ENCODE peak calls at places on chromosomes 12 and 14, in nine cellular contexts. Z is neuronal stem cell, R is iPS DF 6.9, P is upper lobe of right lung, L is astrocyte of the spinal cord, F is A673, Y is fibroblast of pulmonary artery, K is fibroblast of the aortic adventitia, O is HL-60. S is an unnamed sample.

GRCh38 chr12:133130808-133131128 is 341 bp downstream of the ZNF10 start:
- DNase-seq in R (no peak), Y (no peak), L (no peak), P (peak; percentile 69), K (peak; percentile 20), O (no peak), Z (no peak), F (no peak), S (no peak)

GRCh38 chr14:38788060-38788459 is 315.0 kb downstream of the SEC23A start:
- DNase-seq in F (no peak), O (no peak), P (no peak), Z (no peak), R (no peak), K (no peak), L (no peak), Y (no peak), S (no peak)

GRCh38 chr12:53809005-53809404 is 57.2 kb upstream of the CISTR start:
- DNase-seq in Z (no peak), F (no peak), R (no peak), P (no peak), L (no peak), O (no peak), K (no peak), Y (no peak), S (no peak)

GRCh38 chr14:32013083-32013482 is 64.0 kb upstream of the ARHGAP5 start:
- DNase-seq in P (no peak), Y (no peak), K (no peak), L (no peak), F (peak; percentile 30), R (peak; percentile 2), Z (no peak), O (no peak), S (no peak)

GRCh38 chr12:82862069-82862841 is 175.5 kb downstream of the TMTC2 start:
- DNase-seq in K (peak; percentile 33), R (no peak), Z (no peak), F (peak; percentile 40), O (no peak), L (peak; percentile 43), P (no peak), Y (peak; percentile 28), S (no peak)

GRCh38 chr12:112303004-112303403 is 79.2 kb downstream of the HECTD4 start:
- DNase-seq in K (peak; percentile 72), Y (peak; percentile 88), F (no peak), P (no peak), Z (no peak), R (no peak), L (peak; percentile 85), O (no peak), S (no peak)

GRCh38 chr12:124408822-124409517 is 114.1 kb downstream of the RFLNA start:
- DNase-seq in Z (no peak), L (no peak), O (no peak), P (no peak), K (no peak), F (no peak), Y (no peak), R (no peak), S (no peak)

GRCh38 chr14:73208846-73209245 is 28.5 kb upstream of the PAPLN start:
- DNase-seq in O (no peak), Y (no peak), K (no peak), R (no peak), L (no peak), F (no peak), P (no peak), Z (no peak), S (no peak)

GRCh38 chr14:57382283-57382682 is 8.1 kb upstream of the NAA30 start:
- DNase-seq in Y (peak; percentile 91), Z (no peak), P (no peak), L (peak; percentile 69), R (no peak), K (peak; percentile 77), O (no peak), F (peak; percentile 43), S (no peak)

GRCh38 chr12:58530421-58531067 is 389.8 kb downstream of the LRIG3 start:
- DNase-seq in L (peak; percentile 85), K (peak; percentile 78), R (no peak), Y (peak; percentile 55), Z (no peak), P (no peak), F (no peak), O (no peak), S (no peak)

GRCh38 chr14:76394569-76394968 is 18.6 kb downstream of the ESRRB start:
- DNase-seq in F (no peak), Z (no peak), R (no peak), L (no peak), Y (no peak), O (no peak), K (no peak), P (no peak), S (no peak)

GRCh38 chr14:105409379-105409778 is 10.2 kb upstream of the MTA1 start:
- DNase-seq in F (no peak), Z (no peak), Y (no peak), R (no peak), P (no peak), L (no peak), O (no peak), K (no peak), S (no peak)

GRCh38 chr14:73755434-73756014 is 41.3 kb upstream of the PNMA1 start:
- DNase-seq in R (no peak), L (no peak), P (peak; percentile 78), F (no peak), K (no peak), Y (no peak), O (no peak), Z (no peak), S (peak; percentile 94)

GRCh38 chr14:53501361-53502320 is 348.5 kb upstream of the DDHD1 start:
- DNase-seq in Y (peak; percentile 20), L (peak; percentile 20), P (no peak), Z (no peak), R (no peak), K (peak; percentile 62), O (no peak), F (no peak), S (no peak)

GRCh38 chr12:67740706-67741105 is 92.2 kb downstream of the DYRK2 start:
- DNase-seq in L (peak; percentile 45), K (no peak), F (peak; percentile 30), Z (no peak), P (no peak), R (no peak), Y (no peak), O (no peak), S (no peak)

GRCh38 chr14:88340357-88340756 is 17.3 kb upstream of the KCNK10 start:
- DNase-seq in L (no peak), O (no peak), R (no peak), P (no peak), K (no peak), Z (no peak), F (no peak), Y (no peak), S (no peak)

GRCh38 chr12:62481843-62482540 is 15.4 kb downstream of the MON2 start:
- DNase-seq in Z (no peak), R (no peak), O (no peak), Y (no peak), P (no peak), F (no peak), K (no peak), L (no peak), S (no peak)

GRCh38 chr14:57066887-57067513 is 201.7 kb downstream of the EXOC5 start:
- DNase-seq in Y (peak; percentile 17), K (peak; percentile 2), L (peak; percentile 7), F (peak; percentile 94), Z (peak; percentile 57), O (no peak), R (peak; percentile 22), P (peak; percentile 68), S (no peak)

GRCh38 chr12:31478898-31479297 is 112.0 kb downstream of the DENND5B start:
- DNase-seq in Y (no peak), P (no peak), O (no peak), R (no peak), F (no peak), K (no peak), Z (no peak), L (no peak), S (no peak)

GRCh38 chr14:29215853-29216252 is 449.3 kb downstream of the FOXG1 start:
- DNase-seq in R (no peak), F (no peak), Z (no peak), Y (peak; percentile 64), K (peak; percentile 67), P (no peak), L (no peak), O (no peak), S (no peak)

GRCh38 chr12:111764120-111764821 is 2.5 kb upstream of the ALDH2 start:
- DNase-seq in P (no peak), R (no peak), F (no peak), K (no peak), L (no peak), Y (no peak), O (no peak), Z (no peak), S (no peak)

GRCh38 chr14:80959448-80960006 is 4.1 kb downstream of the TSHR start:
- DNase-seq in L (no peak), Z (no peak), O (no peak), P (no peak), F (no peak), R (no peak), K (no peak), Y (no peak), S (no peak)
- H3K4me3 ChIP-seq in L (no peak overlapping the region), Z (no peak overlapping the region), O (no peak overlapping the region), P (no peak overlapping the region), F (no peak overlapping the region), R (no peak overlapping the region), K (no peak overlapping the region), Y (no peak overlapping the region), S (no peak overlapping the region)

GRCh38 chr12:88998421-88998820 is 353.9 kb downstream of the DUSP6 start:
- DNase-seq in P (no peak), O (no peak), F (no peak), R (no peak), Z (no peak), Y (peak; percentile 53), K (peak; percentile 65), L (no peak), S (no peak)
- H3K4me3 ChIP-seq in P (no peak overlapping the region), O (no peak overlapping the region), F (no peak overlapping the region), R (no peak overlapping the region), Z (no peak overlapping the region), Y (no peak overlapping the region), K (no peak overlapping the region), L (no peak overlapping the region), S (no peak overlapping the region)

DNA sequence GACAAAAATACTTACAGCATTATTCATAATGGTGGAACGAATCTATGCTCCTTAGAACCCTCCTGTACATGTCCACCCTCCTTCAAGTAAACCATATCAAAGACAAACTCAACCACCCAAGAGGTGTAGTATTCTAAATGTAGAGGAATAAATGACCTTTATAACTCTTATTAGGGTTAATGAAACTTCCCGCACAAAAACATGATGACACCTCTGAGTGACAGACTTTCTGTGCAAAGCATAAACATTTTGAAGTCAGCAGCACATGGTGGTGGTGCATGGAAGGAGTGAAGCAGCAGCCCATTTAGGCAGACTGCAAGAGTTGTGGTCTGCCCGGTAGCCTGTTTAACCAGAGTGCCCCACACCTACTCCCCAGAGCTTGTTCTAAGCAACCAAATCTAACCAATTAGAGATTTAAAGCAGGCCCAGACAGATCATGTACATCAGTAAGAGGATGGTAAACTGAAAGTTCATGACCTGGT is 615 bp upstream of the ASB8 start:
- DNase-seq in F (no peak), R (no peak), P (no peak), Y (no peak), Z (no peak), L (no peak), O (no peak), K (no peak), S (no peak)
- H3K4me3 ChIP-seq in F (peak overlapping the region; percentile 74), R (no peak overlapping the region), P (peak overlapping the region; percentile 76), Y (peak overlapping the region; percentile 99), Z (no peak overlapping the region), L (peak overlapping the region; percentile 95), O (peak overlapping the region; percentile 95), K (peak overlapping the region; percentile 63), S (no peak overlapping the region)

GRCh38 chr14:93029417-93029816 is 86.3 kb downstream of the ITPK1 start:
- DNase-seq in L (no peak), R (no peak), O (no peak), K (no peak), P (no peak), F (no peak), Z (no peak), Y (no peak), S (no peak)
- H3K4me3 ChIP-seq in L (no peak overlapping the region), R (no peak overlapping the region), O (no peak overlapping the region), K (no peak overlapping the region), P (no peak overlapping the region), F (no peak overlapping the region), Z (no peak overlapping the region), Y (no peak overlapping the region), S (no peak overlapping the region)

S was measured in lower leg skin.